ENCODE peak calls at places on chromosome 17, in five cellular contexts. One of them, this sample, is unnamed.

GRCh38 chr17:56793506-56793905 is 40.2 kb downstream of the C17orf67 start:
- DNase-seq in mesendoderm: no peak
- DNase-seq in H1: no peak
- DNase-seq in trophoblast cell: no peak
- DNase-seq in IMR-90: no peak
- DNase-seq in this sample: no peak

GRCh38 chr17:59425085-59425901 is 93.8 kb downstream of the YPEL2 start:
- DNase-seq in IMR-90: peak; percentile 57
- DNase-seq in H1: no peak
- DNase-seq in trophoblast cell: peak; percentile 93
- DNase-seq in mesendoderm: peak; percentile 62
- DNase-seq in this sample: peak; percentile 92

GRCh38 chr17:21674242-21674731 is 18.0 kb upstream of the KCNJ18 start:
- DNase-seq in trophoblast cell: no peak
- DNase-seq in IMR-90: no peak
- DNase-seq in mesendoderm: no peak
- DNase-seq in H1: no peak
- DNase-seq in this sample: no peak

GRCh38 chr17:40350410-40351184 is 13.9 kb downstream of the GJD3 start:
- DNase-seq in trophoblast cell: no peak
- DNase-seq in IMR-90: no peak
- DNase-seq in H1: no peak
- DNase-seq in mesendoderm: peak; percentile 97
- DNase-seq in this sample: peak; percentile 77

GRCh38 chr17:42312285-42313130 is 24.2 kb downstream of the STAT5A start:
- DNase-seq in IMR-90: peak; percentile 81
- DNase-seq in mesendoderm: peak; percentile 92
- DNase-seq in trophoblast cell: peak; percentile 87
- DNase-seq in H1: peak; percentile 90
- DNase-seq in this sample: peak; percentile 88

GRCh38 chr17:18158022-18158600 is 25.5 kb upstream of the ALKBH5 start:
- DNase-seq in trophoblast cell: peak; percentile 92
- DNase-seq in IMR-90: peak; percentile 85
- DNase-seq in mesendoderm: peak; percentile 97
- DNase-seq in H1: peak; percentile 100
- DNase-seq in this sample: peak; percentile 51

GRCh38 chr17:57745242-57745641 is at the start of gene CCDC182:
- DNase-seq in mesendoderm: no peak
- DNase-seq in H1: no peak
- DNase-seq in trophoblast cell: no peak
- DNase-seq in IMR-90: no peak
- DNase-seq in this sample: no peak

GRCh38 chr17:37614391-37614790 is 5.2 kb upstream of the SYNRG start:
- DNase-seq in trophoblast cell: peak; percentile 66
- DNase-seq in H1: no peak
- DNase-seq in IMR-90: peak; percentile 93
- DNase-seq in mesendoderm: no peak
- DNase-seq in this sample: peak; percentile 81

GRCh38 chr17:4539025-4539424 is 16.2 kb downstream of the MYBBP1A start:
- DNase-seq in mesendoderm: no peak
- DNase-seq in H1: no peak
- DNase-seq in trophoblast cell: no peak
- DNase-seq in IMR-90: no peak
- DNase-seq in this sample: no peak

GRCh38 chr17:15301845-15302244 is 36.7 kb upstream of the PMP22 start:
- DNase-seq in IMR-90: no peak
- DNase-seq in mesendoderm: no peak
- DNase-seq in H1: no peak
- DNase-seq in trophoblast cell: no peak
- DNase-seq in this sample: no peak

GRCh38 chr17:81440511-81441244 is 45.4 kb downstream of the BAHCC1 start:
- DNase-seq in H1: peak; percentile 90
- DNase-seq in trophoblast cell: peak; percentile 50
- DNase-seq in IMR-90: no peak
- DNase-seq in mesendoderm: peak; percentile 70
- DNase-seq in this sample: peak; percentile 41

GRCh38 chr17:41633498-41634197 is 9.3 kb upstream of the KRT17 start:
- DNase-seq in IMR-90: no peak
- DNase-seq in trophoblast cell: no peak
- DNase-seq in H1: no peak
- DNase-seq in mesendoderm: peak; percentile 47
- DNase-seq in this sample: peak; percentile 18

GRCh38 chr17:83041305-83041704 is 38.1 kb upstream of the METRNL start:
- DNase-seq in trophoblast cell: no peak
- DNase-seq in H1: no peak
- DNase-seq in IMR-90: peak; percentile 4
- DNase-seq in mesendoderm: no peak
- DNase-seq in this sample: no peak

GRCh38 chr17:57484081-57484666 is 227.9 kb downstream of the MSI2 start:
- DNase-seq in IMR-90: peak; percentile 43
- DNase-seq in trophoblast cell: peak; percentile 83
- DNase-seq in H1: no peak
- DNase-seq in mesendoderm: no peak
- DNase-seq in this sample: no peak

GRCh38 chr17:45224671-45225050 is 3.0 kb downstream of the FMNL1 start:
- DNase-seq in H1: no peak
- DNase-seq in IMR-90: no peak
- DNase-seq in trophoblast cell: no peak
- DNase-seq in mesendoderm: no peak
- DNase-seq in this sample: no peak

GRCh38 chr17:9402590-9403199 is 172.9 kb downstream of the STX8 start:
- DNase-seq in IMR-90: peak; percentile 23
- DNase-seq in trophoblast cell: peak; percentile 90
- DNase-seq in H1: peak; percentile 76
- DNase-seq in mesendoderm: peak; percentile 77
- DNase-seq in this sample: peak; percentile 23

GRCh38 chr17:4072487-4073157 is 70.2 kb downstream of the ZZEF1 start:
- DNase-seq in IMR-90: peak; percentile 89
- DNase-seq in H1: no peak
- DNase-seq in mesendoderm: no peak
- DNase-seq in trophoblast cell: no peak
- DNase-seq in this sample: peak; percentile 84

GRCh38 chr17:29159286-29159860 is 20.8 kb downstream of the MYO18A start:
- DNase-seq in mesendoderm: no peak
- DNase-seq in H1: no peak
- DNase-seq in trophoblast cell: no peak
- DNase-seq in IMR-90: no peak
- DNase-seq in this sample: no peak

GRCh38 chr17:83204230-83204725 is 124.9 kb downstream of the METRNL start:
- DNase-seq in mesendoderm: no peak
- DNase-seq in IMR-90: no peak
- DNase-seq in H1: no peak
- DNase-seq in trophoblast cell: no peak
- DNase-seq in this sample: no peak

GRCh38 chr17:80124351-80124981 is 22.5 kb downstream of the EIF4A3 start:
- DNase-seq in H1: peak; percentile 71
- DNase-seq in IMR-90: peak; percentile 64
- DNase-seq in mesendoderm: peak; percentile 87
- DNase-seq in trophoblast cell: peak; percentile 99
- DNase-seq in this sample: peak; percentile 63

GRCh38 chr17:61451538-61452300 is 503 bp upstream of the TBX4 start:
- DNase-seq in trophoblast cell: no peak
- DNase-seq in IMR-90: no peak
- DNase-seq in mesendoderm: no peak
- DNase-seq in H1: peak; percentile 83
- DNase-seq in this sample: no peak

GRCh38 chr17:36074365-36074764 is 10.3 kb downstream of the CCL18 start:
- DNase-seq in IMR-90: no peak
- DNase-seq in H1: no peak
- DNase-seq in trophoblast cell: no peak
- DNase-seq in mesendoderm: no peak
- DNase-seq in this sample: no peak

GRCh38 chr17:73492125-73492801 is 152.0 kb downstream of the SDK2 start:
- DNase-seq in trophoblast cell: no peak
- DNase-seq in H1: no peak
- DNase-seq in IMR-90: no peak
- DNase-seq in mesendoderm: peak; percentile 67
- DNase-seq in this sample: no peak

GRCh38 chr17:4645642-4646041 is 4.2 kb upstream of the ALOX15 start:
- DNase-seq in H1: no peak
- DNase-seq in trophoblast cell: no peak
- DNase-seq in IMR-90: no peak
- DNase-seq in mesendoderm: no peak
- DNase-seq in this sample: no peak

GRCh38 chr17:76000016-76000754 is 470 bp upstream of the CDK3 start:
- DNase-seq in IMR-90: peak; percentile 16
- DNase-seq in trophoblast cell: peak; percentile 73
- DNase-seq in H1: peak; percentile 97
- DNase-seq in mesendoderm: peak; percentile 85
- DNase-seq in this sample: peak; percentile 34

GRCh38 chr17:74202879-74203432 is 522 bp upstream of the RPL38 start:
- DNase-seq in IMR-90: no peak
- DNase-seq in mesendoderm: no peak
- DNase-seq in trophoblast cell: no peak
- DNase-seq in H1: no peak
- DNase-seq in this sample: no peak

GRCh38 chr17:43932923-43933322 is 9.4 kb downstream of the PPY start:
- DNase-seq in IMR-90: no peak
- DNase-seq in mesendoderm: no peak
- DNase-seq in trophoblast cell: no peak
- DNase-seq in H1: no peak
- DNase-seq in this sample: no peak

GRCh38 chr17:40678902-40679522 is 14.0 kb upstream of the KRT222 start:
- DNase-seq in IMR-90: no peak
- DNase-seq in mesendoderm: no peak
- DNase-seq in trophoblast cell: peak; percentile 26
- DNase-seq in H1: no peak
- DNase-seq in this sample: no peak

GRCh38 chr17:42526031-42526444 is 10.0 kb upstream of the NAGLU start:
- DNase-seq in trophoblast cell: no peak
- DNase-seq in H1: no peak
- DNase-seq in mesendoderm: no peak
- DNase-seq in IMR-90: peak; percentile 66
- DNase-seq in this sample: peak; percentile 47

GRCh38 chr17:14784997-14785696 is 480.0 kb downstream of the PMP22 start:
- DNase-seq in mesendoderm: peak; percentile 29
- DNase-seq in H1: no peak
- DNase-seq in IMR-90: no peak
- DNase-seq in trophoblast cell: peak; percentile 42
- DNase-seq in this sample: no peak

GRCh38 chr17:82876602-82877391 is 37.0 kb upstream of the ZNF750 start:
- DNase-seq in H1: no peak
- DNase-seq in mesendoderm: peak; percentile 57
- DNase-seq in trophoblast cell: peak; percentile 83
- DNase-seq in IMR-90: peak; percentile 78
- DNase-seq in this sample: peak; percentile 84

GRCh38 chr17:50935201-50936124 is 69.3 kb upstream of the TOB1 start:
- DNase-seq in mesendoderm: no peak
- DNase-seq in IMR-90: no peak
- DNase-seq in trophoblast cell: peak; percentile 30
- DNase-seq in H1: no peak
- DNase-seq in this sample: no peak

GRCh38 chr17:78357687-78358537 is 2.0 kb downstream of the SOCS3 start:
- DNase-seq in H1: no peak
- DNase-seq in trophoblast cell: no peak
- DNase-seq in IMR-90: no peak
- DNase-seq in mesendoderm: peak; percentile 72
- DNase-seq in this sample: peak; percentile 44
- H3K4me3 ChIP-seq in H1: peak overlapping the region; percentile 66
- H3K4me3 ChIP-seq in trophoblast cell: peak overlapping the region; percentile 98
- H3K4me3 ChIP-seq in IMR-90: peak overlapping the region; percentile 94
- H3K4me3 ChIP-seq in mesendoderm: peak overlapping the region; percentile 85
- H3K4me3 ChIP-seq in this sample: peak overlapping the region; percentile 98

DNA sequence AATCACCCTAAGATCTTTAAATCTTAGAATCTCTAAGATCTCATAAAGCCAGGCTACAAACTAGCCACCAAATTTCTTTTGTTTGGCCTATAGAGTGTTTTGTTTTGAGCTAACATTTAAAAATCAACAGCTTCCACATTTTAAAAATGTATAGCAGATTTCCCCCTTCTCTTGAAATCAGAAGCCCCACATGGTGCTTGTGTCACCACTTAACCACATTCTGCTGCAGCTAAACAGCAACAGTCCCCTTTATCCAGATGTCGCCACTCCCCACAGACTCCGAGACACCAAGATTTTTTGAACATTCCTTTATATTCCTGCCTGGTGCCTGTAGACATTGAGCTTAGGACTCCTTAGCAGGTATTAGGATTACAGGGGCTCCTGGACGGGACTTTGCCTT is 16.0 kb downstream of the GUCY2D start:
- DNase-seq in mesendoderm: no peak
- DNase-seq in IMR-90: no peak
- DNase-seq in trophoblast cell: no peak
- DNase-seq in H1: no peak
- DNase-seq in this sample: no peak
- H3K4me2 ChIP-seq in mesendoderm: no peak overlapping the region
- H3K4me2 ChIP-seq in IMR-90: no peak overlapping the region
- H3K4me2 ChIP-seq in trophoblast cell: no peak overlapping the region
- H3K4me2 ChIP-seq in H1: no peak overlapping the region
- H3K4me2 ChIP-seq in this sample: no peak overlapping the region

DNA sequence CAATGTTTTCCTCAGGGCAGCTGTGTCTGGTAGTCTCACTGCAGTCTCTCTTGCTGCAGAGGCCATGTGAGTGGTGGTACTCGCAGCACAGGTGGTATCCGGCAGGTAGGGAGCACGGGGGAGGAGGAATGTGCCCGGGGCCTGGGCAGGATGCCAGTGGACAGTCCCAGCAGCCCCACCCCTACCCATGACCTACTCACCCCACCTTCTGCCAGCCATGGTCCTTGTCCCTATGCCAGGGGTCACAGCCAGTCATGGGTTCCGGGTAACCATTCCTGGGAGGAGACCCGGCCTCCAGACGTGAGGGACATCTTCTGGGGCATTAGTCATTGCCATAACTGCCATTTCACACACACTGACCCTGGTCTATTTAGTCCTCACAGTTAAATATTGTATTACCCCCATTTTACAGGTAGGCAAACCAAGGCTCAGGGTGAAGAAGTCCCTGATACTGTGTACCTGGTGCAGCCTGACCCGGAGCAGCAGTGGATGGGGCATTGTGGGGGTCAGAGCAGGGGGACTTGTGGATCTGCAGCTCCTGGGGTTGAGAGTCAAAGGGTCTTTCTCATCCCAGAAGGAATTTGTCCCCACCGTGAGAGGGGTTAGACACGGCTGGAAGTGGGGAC is 58.8 kb upstream of the TAC4 start:
- DNase-seq in H1: no peak
- DNase-seq in IMR-90: no peak
- DNase-seq in trophoblast cell: no peak
- DNase-seq in mesendoderm: no peak
- DNase-seq in this sample: no peak
- H2AK5ac ChIP-seq in H1: peak overlapping the region; percentile 53
- H2AK5ac ChIP-seq in IMR-90: no peak overlapping the region
- H2AK5ac ChIP-seq in trophoblast cell: no peak overlapping the region
- H2AK5ac ChIP-seq in mesendoderm: no peak overlapping the region
- H2AK5ac ChIP-seq in this sample: no peak overlapping the region

GRCh38 chr17:1661045-1661444 is 11.4 kb upstream of the RILP start:
- DNase-seq in trophoblast cell: no peak
- DNase-seq in mesendoderm: no peak
- DNase-seq in IMR-90: no peak
- DNase-seq in H1: no peak
- DNase-seq in this sample: no peak
- H3K4me3 ChIP-seq in trophoblast cell: peak overlapping the region; percentile 5
- H3K4me3 ChIP-seq in mesendoderm: no peak overlapping the region
- H3K4me3 ChIP-seq in IMR-90: no peak overlapping the region
- H3K4me3 ChIP-seq in H1: no peak overlapping the region
- H3K4me3 ChIP-seq in this sample: no peak overlapping the region

GRCh38 chr17:27895110-27895895 is 2.1 kb upstream of the LYRM9 start:
- DNase-seq in trophoblast cell: peak; percentile 62
- DNase-seq in H1: no peak
- DNase-seq in mesendoderm: no peak
- DNase-seq in IMR-90: no peak
- DNase-seq in this sample: no peak
- H3K4me2 ChIP-seq in trophoblast cell: no peak overlapping the region
- H3K4me2 ChIP-seq in H1: peak overlapping the region; percentile 44
- H3K4me2 ChIP-seq in mesendoderm: no peak overlapping the region
- H3K4me2 ChIP-seq in IMR-90: no peak overlapping the region
- H3K4me2 ChIP-seq in this sample: no peak overlapping the region

This sample was measured in mesenchymal stem cell.